ENCODE peak calls at places on chromosomes 11 and 22, in six cellular contexts. One of them, this sample, is unnamed.
A peak's percentile ranks its signal among the peaks of the same experiment; 100 is the strongest.

GRCh38 chr22:32744560-32744959 is 56.9 kb upstream of the TIMP3 start:
- DNase-seq in RCC 7860: no peak
- DNase-seq in astrocyte: no peak
- DNase-seq in foreskin fibroblast: no peak
- DNase-seq in substantia nigra: no peak
- DNase-seq in HepG2: no peak
- DNase-seq in this sample: no peak

GRCh38 chr22:48832592-48832991 is 995.1 kb downstream of the BRD1 start:
- DNase-seq in HepG2: no peak
- DNase-seq in foreskin fibroblast: no peak
- DNase-seq in RCC 7860: no peak
- DNase-seq in astrocyte: no peak
- DNase-seq in substantia nigra: no peak
- DNase-seq in this sample: no peak

GRCh38 chr22:37626556-37627075 is 12.9 kb upstream of the SH3BP1 start:
- DNase-seq in substantia nigra: no peak
- DNase-seq in HepG2: no peak
- DNase-seq in RCC 7860: no peak
- DNase-seq in foreskin fibroblast: no peak
- DNase-seq in astrocyte: no peak
- DNase-seq in this sample: no peak

GRCh38 chr11:120273432-120273831 is 33.5 kb downstream of the POU2F3 start:
- DNase-seq in substantia nigra: no peak
- DNase-seq in RCC 7860: peak; percentile 36
- DNase-seq in foreskin fibroblast: peak; percentile 37
- DNase-seq in astrocyte: peak; percentile 3
- DNase-seq in HepG2: no peak
- DNase-seq in this sample: no peak

GRCh38 chr11:77821349-77821851 is 456 bp downstream of the AAMDC start:
- DNase-seq in astrocyte: peak; percentile 20
- DNase-seq in RCC 7860: no peak
- DNase-seq in foreskin fibroblast: peak; percentile 63
- DNase-seq in HepG2: peak; percentile 20
- DNase-seq in substantia nigra: no peak
- DNase-seq in this sample: peak; percentile 71

GRCh38 chr22:37225481-37225880 is 13.2 kb upstream of the SSTR3 start:
- DNase-seq in foreskin fibroblast: peak; percentile 42
- DNase-seq in RCC 7860: no peak
- DNase-seq in astrocyte: no peak
- DNase-seq in substantia nigra: no peak
- DNase-seq in HepG2: no peak
- DNase-seq in this sample: no peak

GRCh38 chr22:31820655-31821054 is 66.8 kb downstream of the DEPDC5 start:
- DNase-seq in HepG2: no peak
- DNase-seq in astrocyte: no peak
- DNase-seq in foreskin fibroblast: peak; percentile 17
- DNase-seq in RCC 7860: no peak
- DNase-seq in substantia nigra: no peak
- DNase-seq in this sample: no peak

GRCh38 chr11:34962034-34962433 is 45.6 kb downstream of the PDHX start:
- DNase-seq in RCC 7860: no peak
- DNase-seq in foreskin fibroblast: no peak
- DNase-seq in substantia nigra: no peak
- DNase-seq in HepG2: no peak
- DNase-seq in astrocyte: no peak
- DNase-seq in this sample: no peak

GRCh38 chr22:21726650-21727049 is 8.9 kb downstream of the YPEL1 start:
- DNase-seq in HepG2: peak; percentile 57
- DNase-seq in substantia nigra: no peak
- DNase-seq in foreskin fibroblast: peak; percentile 25
- DNase-seq in RCC 7860: no peak
- DNase-seq in astrocyte: no peak
- DNase-seq in this sample: no peak

GRCh38 chr11:68282141-68282860 is 10.5 kb upstream of the C11orf24 start:
- DNase-seq in foreskin fibroblast: no peak
- DNase-seq in astrocyte: no peak
- DNase-seq in RCC 7860: no peak
- DNase-seq in HepG2: no peak
- DNase-seq in substantia nigra: no peak
- DNase-seq in this sample: no peak

This sample was measured in sigmoid colon.